ENCODE peak calls at places on chromosome 5, in four cellular contexts. One of them, this sample, is unnamed.

GRCh38 chr5:7802855-7803254 is 48.1 kb downstream of the CFAP90 start:
- DNase-seq in uterus: no peak
- DNase-seq in A549: no peak
- DNase-seq in breast epithelium: no peak
- DNase-seq in this sample: peak

GRCh38 chr5:34603378-34603777 is 52.8 kb upstream of the RAI14 start:
- DNase-seq in uterus: no peak
- DNase-seq in A549: no peak
- DNase-seq in breast epithelium: no peak
- DNase-seq in this sample: no peak

GRCh38 chr5:159170021-159170420 is 39.3 kb downstream of the RNF145 start:
- DNase-seq in breast epithelium: no peak
- DNase-seq in uterus: no peak
- DNase-seq in A549: no peak
- DNase-seq in this sample: no peak

GRCh38 chr5:610744-611730 is 1.1 kb upstream of the CEP72 start:
- DNase-seq in breast epithelium: no peak
- DNase-seq in uterus: no peak
- DNase-seq in A549: no peak
- DNase-seq in this sample: no peak

GRCh38 chr5:51376504-51376903 is 6.7 kb upstream of the ISL1 start:
- DNase-seq in A549: no peak
- DNase-seq in breast epithelium: no peak
- DNase-seq in uterus: no peak
- DNase-seq in this sample: no peak

GRCh38 chr5:123874600-123875201 is 362.7 kb downstream of the CSNK1G3 start:
- DNase-seq in breast epithelium: no peak
- DNase-seq in A549: no peak
- DNase-seq in uterus: no peak
- DNase-seq in this sample: no peak

GRCh38 chr5:40832345-40832744 is 2.7 kb downstream of the RPL37 start:
- DNase-seq in uterus: no peak
- DNase-seq in A549: no peak
- DNase-seq in breast epithelium: no peak
- DNase-seq in this sample: no peak

GRCh38 chr5:174281089-174281488 is 235.6 kb downstream of the NSG2 start:
- DNase-seq in uterus: no peak
- DNase-seq in A549: no peak
- DNase-seq in breast epithelium: no peak
- DNase-seq in this sample: no peak

GRCh38 chr5:169702726-169703481 is 65.8 kb downstream of the DOCK2 start:
- DNase-seq in A549: no peak
- DNase-seq in uterus: no peak
- DNase-seq in breast epithelium: no peak
- DNase-seq in this sample: no peak

GRCh38 chr5:66655395-66656324 is 59.5 kb downstream of the MAST4 start:
- DNase-seq in uterus: no peak
- DNase-seq in breast epithelium: no peak
- DNase-seq in A549: no peak
- DNase-seq in this sample: no peak

GRCh38 chr5:142977363-142978051 is 207.3 kb downstream of the ARHGAP26 start:
- DNase-seq in uterus: no peak
- DNase-seq in A549: no peak
- DNase-seq in breast epithelium: peak
- DNase-seq in this sample: no peak

GRCh38 chr5:81852277-81853004 is 101.5 kb upstream of the SSBP2 start:
- DNase-seq in A549: no peak
- DNase-seq in breast epithelium: no peak
- DNase-seq in uterus: peak
- DNase-seq in this sample: peak

GRCh38 chr5:181221792-181222629 is 1.1 kb upstream of the TRIM41 start:
- DNase-seq in A549: peak
- DNase-seq in uterus: peak
- DNase-seq in breast epithelium: peak
- DNase-seq in this sample: peak

GRCh38 chr5:140109050-140109817 is 4.7 kb upstream of the PURA start:
- DNase-seq in breast epithelium: no peak
- DNase-seq in A549: no peak
- DNase-seq in uterus: peak
- DNase-seq in this sample: no peak

GRCh38 chr5:181205735-181206401 is 872 bp upstream of the TRIM7 start:
- DNase-seq in breast epithelium: no peak
- DNase-seq in uterus: no peak
- DNase-seq in A549: no peak
- DNase-seq in this sample: no peak

GRCh38 chr5:141808857-141809256 is 69.4 kb downstream of the PCDH1 start:
- DNase-seq in uterus: no peak
- DNase-seq in A549: no peak
- DNase-seq in breast epithelium: no peak
- DNase-seq in this sample: no peak

GRCh38 chr5:59640411-59640810 is 253.1 kb downstream of the PDE4D start:
- DNase-seq in breast epithelium: no peak
- DNase-seq in A549: no peak
- DNase-seq in uterus: no peak
- DNase-seq in this sample: no peak

GRCh38 chr5:1945606-1946005 is 62.9 kb upstream of the IRX4 start:
- DNase-seq in A549: no peak
- DNase-seq in uterus: no peak
- DNase-seq in breast epithelium: no peak
- DNase-seq in this sample: no peak

GRCh38 chr5:148391422-148391821 is 7.7 kb downstream of the FBXO38 start:
- DNase-seq in A549: no peak
- DNase-seq in uterus: no peak
- DNase-seq in breast epithelium: no peak
- DNase-seq in this sample: no peak

GRCh38 chr5:131110256-131110594 is 54.8 kb downstream of the HINT1 start:
- DNase-seq in uterus: no peak
- DNase-seq in A549: no peak
- DNase-seq in breast epithelium: no peak
- DNase-seq in this sample: no peak

GRCh38 chr5:149391524-149391923 is 12.4 kb upstream of the IL17B start:
- DNase-seq in breast epithelium: no peak
- DNase-seq in uterus: no peak
- DNase-seq in A549: no peak
- DNase-seq in this sample: no peak

GRCh38 chr5:175823731-175824525 is 47.5 kb upstream of the CPLX2 start:
- DNase-seq in A549: no peak
- DNase-seq in breast epithelium: no peak
- DNase-seq in uterus: no peak
- DNase-seq in this sample: no peak

GRCh38 chr5:83255268-83255667 is 177.9 kb downstream of the XRCC4 start:
- DNase-seq in breast epithelium: no peak
- DNase-seq in A549: no peak
- DNase-seq in uterus: no peak
- DNase-seq in this sample: no peak

GRCh38 chr5:174687503-174687902 is 36.9 kb upstream of the MSX2 start:
- DNase-seq in A549: no peak
- DNase-seq in breast epithelium: no peak
- DNase-seq in uterus: no peak
- DNase-seq in this sample: no peak

GRCh38 chr5:32578362-32578761 is 7.0 kb upstream of the SUB1 start:
- DNase-seq in uterus: no peak
- DNase-seq in A549: no peak
- DNase-seq in breast epithelium: no peak
- DNase-seq in this sample: no peak

GRCh38 chr5:11946317-11946716 is 42.1 kb upstream of the CTNND2 start:
- DNase-seq in uterus: no peak
- DNase-seq in breast epithelium: no peak
- DNase-seq in A549: no peak
- DNase-seq in this sample: no peak

GRCh38 chr5:29498412-29498811 is 1695.1 kb upstream of the CDH6 start:
- DNase-seq in uterus: no peak
- DNase-seq in A549: no peak
- DNase-seq in breast epithelium: no peak
- DNase-seq in this sample: no peak

GRCh38 chr5:91020065-91020800 is 362.9 kb downstream of the ARRDC3 start:
- DNase-seq in A549: no peak
- DNase-seq in uterus: no peak
- DNase-seq in breast epithelium: no peak
- DNase-seq in this sample: no peak

GRCh38 chr5:7991125-7991821 is 122.3 kb downstream of the MTRR start:
- DNase-seq in breast epithelium: no peak
- DNase-seq in uterus: no peak
- DNase-seq in A549: no peak
- DNase-seq in this sample: no peak

DNA sequence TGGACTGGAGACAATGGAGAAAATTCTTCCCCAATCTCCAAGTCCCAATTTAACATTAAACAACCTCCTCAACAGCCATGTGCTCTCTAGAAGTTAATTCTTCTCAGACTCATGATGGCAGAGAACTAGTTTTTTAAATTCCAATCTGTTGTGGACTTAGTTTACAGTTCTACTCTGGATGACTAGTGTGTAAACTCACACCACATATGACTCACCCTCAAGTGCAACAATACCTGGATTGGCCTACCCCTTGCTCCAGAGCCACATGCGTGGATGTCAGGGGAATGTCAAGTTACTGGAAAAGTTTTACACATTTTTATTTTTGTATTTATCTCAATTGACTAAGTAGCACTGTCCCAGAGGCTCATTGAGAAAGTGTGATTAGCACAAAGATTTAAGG is 136.0 kb upstream of the EFNA5 start:
- DNase-seq in uterus: no peak
- DNase-seq in A549: peak
- DNase-seq in breast epithelium: no peak
- DNase-seq in this sample: no peak
- TF ChIP-seq POLR2A in uterus: no peak
- TF ChIP-seq POLR2A in A549: no peak
- TF ChIP-seq POLR2A in breast epithelium: no peak
- TF ChIP-seq POLR2A in this sample: no peak

GRCh38 chr5:132410451-132411381 is 41.2 kb downstream of the SLC22A5 start:
- DNase-seq in A549: peak
- DNase-seq in uterus: peak
- DNase-seq in breast epithelium: peak
- DNase-seq in this sample: peak
- TF ChIP-seq CTCF in A549: peak
- TF ChIP-seq CTCF in uterus: peak
- TF ChIP-seq CTCF in breast epithelium: no peak
- TF ChIP-seq CTCF in this sample: no peak

DNA sequence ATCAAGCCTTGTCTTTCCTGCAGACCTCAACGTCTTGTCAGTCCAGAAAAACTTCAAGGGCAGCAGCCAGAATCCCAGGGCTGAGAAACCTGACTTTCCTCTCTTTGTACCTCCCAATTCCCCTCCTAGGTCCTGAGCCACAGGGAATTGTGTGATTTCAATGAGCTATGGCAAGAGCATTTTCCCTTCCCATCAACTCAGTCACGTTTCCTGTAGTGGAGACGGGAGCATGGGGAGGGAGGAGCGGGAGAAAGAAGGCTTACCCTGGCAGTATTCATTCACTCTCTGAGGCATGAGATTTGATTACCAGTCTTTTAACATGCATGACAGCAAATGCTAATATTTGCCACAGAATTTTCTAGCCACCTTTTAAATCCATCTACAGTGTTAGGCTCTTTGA is 109.4 kb upstream of the TBCA start:
- DNase-seq in uterus: no peak
- DNase-seq in breast epithelium: no peak
- DNase-seq in A549: no peak
- DNase-seq in this sample: no peak
- TF ChIP-seq POLR2A in uterus: no peak
- TF ChIP-seq POLR2A in breast epithelium: no peak
- TF ChIP-seq POLR2A in A549: no peak
- TF ChIP-seq POLR2A in this sample: no peak

GRCh38 chr5:30650311-30650710 is 543.2 kb upstream of the CDH6 start:
- DNase-seq in A549: no peak
- DNase-seq in breast epithelium: no peak
- DNase-seq in uterus: no peak
- DNase-seq in this sample: no peak
- TF ChIP-seq CTCF in A549: no peak
- TF ChIP-seq CTCF in breast epithelium: no peak
- TF ChIP-seq CTCF in uterus: no peak
- TF ChIP-seq CTCF in this sample: no peak